ENCODE peak calls at places on chromosomes 4 and X, in nine cellular contexts. Q is adrenal gland; D is dorsolateral prefrontal cortex; M is body of pancreas; R is prostate gland; A is CD4-positive, CD25-positive, alpha-beta regulatory T cell; I is GM23248; U is A549; V is CD8-positive, alpha-beta memory T cell. P is an unnamed sample.

GRCh38 chr4:6463311-6464289 is 8.8 kb downstream of the PPP2R2C start:
- DNase-seq in Q (no peak), I (no peak), D (peak), R (no peak), M (no peak), V (no peak), A (no peak), U (no peak), P (no peak)

GRCh38 chrX:9134341-9134740 is 100.4 kb upstream of the FAM9B start:
- DNase-seq in R (no peak), V (no peak), U (no peak), Q (no peak), D (no peak), M (no peak), A (no peak), I (no peak), P (no peak)

GRCh38 chr4:189187531-189188052 is 753.1 kb upstream of the FRG1 start:
- DNase-seq in A (no peak), V (no peak), U (no peak), R (no peak), Q (no peak), D (no peak), I (no peak), M (no peak), P (no peak)

GRCh38 chr4:176274441-176274840 is 5.4 kb upstream of the ASB5 start:
- DNase-seq in D (no peak), V (no peak), A (no peak), U (no peak), M (no peak), R (peak), I (peak), Q (no peak), P (no peak)

GRCh38 chr4:24913099-24913445 is 230 bp upstream of the CCDC149 start:
- DNase-seq in I (no peak), U (no peak), D (no peak), V (no peak), Q (peak), M (no peak), A (no peak), R (no peak), P (no peak)

GRCh38 chr4:8581094-8581861 is 1.1 kb downstream of the GPR78 start:
- DNase-seq in M (no peak), V (no peak), R (no peak), I (no peak), U (no peak), D (no peak), A (no peak), Q (no peak), P (no peak)

GRCh38 chr4:24933684-24934275 is 20.9 kb upstream of the CCDC149 start:
- DNase-seq in Q (no peak), A (no peak), M (no peak), R (no peak), V (no peak), D (no peak), I (no peak), U (no peak), P (no peak)

GRCh38 chrX:150913511-150913910 is 15.0 kb upstream of the CD99L2 start:
- DNase-seq in A (no peak), Q (no peak), V (no peak), R (no peak), M (no peak), U (no peak), I (peak), D (no peak), P (no peak)

GRCh38 chr4:9904976-9905587 is 116.2 kb downstream of the SLC2A9 start:
- DNase-seq in I (peak), R (no peak), D (no peak), Q (peak), A (no peak), U (no peak), V (no peak), M (no peak), P (no peak)

GRCh38 chr4:60992037-60992436 is 208.1 kb upstream of the ADGRL3 start:
- DNase-seq in A (no peak), Q (no peak), U (no peak), M (no peak), D (peak), V (no peak), R (no peak), I (no peak), P (no peak)

GRCh38 chr4:26132858-26133257 is 188.0 kb upstream of the RBPJ start:
- DNase-seq in D (no peak), I (no peak), V (no peak), M (no peak), A (no peak), U (no peak), R (no peak), Q (no peak), P (no peak)

GRCh38 chr4:148926861-148927260 is 484.6 kb upstream of the NR3C2 start:
- DNase-seq in D (no peak), V (no peak), M (peak), U (no peak), I (peak), A (no peak), Q (peak), R (no peak), P (no peak)

GRCh38 chrX:31074522-31074921 is 2.7 kb upstream of the FTHL17 start:
- DNase-seq in V (no peak), A (no peak), R (no peak), M (no peak), I (no peak), Q (no peak), U (no peak), D (no peak), P (no peak)

GRCh38 chr4:41538017-41538733 is at the start of gene LIMCH1:
- DNase-seq in V (no peak), Q (peak), R (peak), M (peak), A (no peak), I (peak), D (no peak), U (no peak), P (peak)

GRCh38 chr4:6524436-6524835 is 50.6 kb upstream of the MAN2B2 start:
- DNase-seq in A (no peak), M (no peak), U (no peak), R (no peak), D (no peak), I (no peak), V (no peak), Q (no peak), P (no peak)

GRCh38 chr4:7872264-7872771 is 67.3 kb downstream of the AFAP1 start:
- DNase-seq in D (peak), M (peak), I (peak), A (no peak), U (no peak), R (peak), Q (no peak), V (no peak), P (no peak)

GRCh38 chrX:68914337-68914989 is 85.6 kb downstream of the EFNB1 start:
- DNase-seq in R (no peak), M (no peak), V (no peak), I (no peak), D (no peak), A (no peak), Q (no peak), U (no peak), P (no peak)

GRCh38 chrX:111861605-111862004 is 14.4 kb upstream of the TRPC5OS start:
- DNase-seq in A (no peak), V (no peak), I (no peak), U (no peak), R (no peak), D (no peak), Q (no peak), M (no peak), P (no peak)

GRCh38 chrX:38694394-38694793 is 106.9 kb upstream of the MID1IP1 start:
- DNase-seq in D (no peak), R (no peak), I (peak), M (no peak), A (no peak), U (no peak), Q (no peak), V (no peak), P (no peak)

GRCh38 chr4:6088950-6089349 is 70.7 kb upstream of the C4orf50 start:
- DNase-seq in D (no peak), R (no peak), I (no peak), Q (no peak), V (no peak), A (no peak), U (no peak), M (no peak), P (no peak)

DNA sequence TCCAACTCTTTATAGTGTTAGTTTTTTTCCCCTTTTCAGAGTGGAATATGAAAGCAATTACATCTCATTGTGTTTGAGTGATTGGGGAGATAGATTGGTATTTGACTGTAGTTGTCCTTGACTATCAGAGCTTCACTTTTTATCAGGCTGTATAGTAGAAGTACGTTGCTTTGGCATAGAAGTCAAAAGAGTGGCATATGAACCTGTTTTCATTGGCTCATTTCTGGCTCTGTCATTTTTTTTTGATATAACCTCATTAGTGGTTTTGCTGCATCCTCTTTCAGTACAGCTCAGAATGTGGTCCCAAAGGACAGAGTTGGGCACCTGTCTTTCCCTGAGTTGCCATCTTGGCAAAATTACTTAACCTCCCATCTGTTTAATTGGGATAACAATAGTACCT is 1.4 kb downstream of the TMA16 start:
- DNase-seq in V (peak), I (no peak), Q (no peak), M (no peak), A (no peak), R (no peak), U (no peak), D (no peak), P (no peak)
- H3K27ac ChIP-seq in V (no peak), I (peak), Q (no peak), M (peak), A (peak), R (no peak), U (peak), D (no peak), P (no peak)

DNA sequence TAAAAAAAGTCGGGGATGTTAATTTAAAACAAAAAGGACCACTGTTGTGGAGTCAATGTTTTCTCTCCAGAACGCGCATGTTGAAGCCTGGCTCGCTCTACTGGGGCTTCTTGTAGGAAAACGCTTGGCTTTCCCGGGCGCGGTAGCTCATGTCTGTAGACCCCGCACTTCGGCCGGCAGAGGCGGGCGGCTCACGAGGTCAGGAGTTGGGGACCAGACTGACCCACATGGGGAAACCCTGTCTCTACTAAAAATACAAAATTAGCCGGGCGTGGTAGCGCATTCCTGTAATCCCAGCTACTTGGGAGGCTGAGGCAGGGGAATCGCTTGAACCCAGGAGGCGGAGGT is 15.6 kb downstream of the NELFA start:
- DNase-seq in M (no peak), A (no peak), I (no peak), R (no peak), Q (no peak), U (no peak), D (no peak), V (no peak), P (no peak)
- H3K4me3 ChIP-seq in M (no peak), A (no peak), I (no peak), R (no peak), Q (no peak), U (no peak), D (no peak), V (no peak), P (no peak)

DNA sequence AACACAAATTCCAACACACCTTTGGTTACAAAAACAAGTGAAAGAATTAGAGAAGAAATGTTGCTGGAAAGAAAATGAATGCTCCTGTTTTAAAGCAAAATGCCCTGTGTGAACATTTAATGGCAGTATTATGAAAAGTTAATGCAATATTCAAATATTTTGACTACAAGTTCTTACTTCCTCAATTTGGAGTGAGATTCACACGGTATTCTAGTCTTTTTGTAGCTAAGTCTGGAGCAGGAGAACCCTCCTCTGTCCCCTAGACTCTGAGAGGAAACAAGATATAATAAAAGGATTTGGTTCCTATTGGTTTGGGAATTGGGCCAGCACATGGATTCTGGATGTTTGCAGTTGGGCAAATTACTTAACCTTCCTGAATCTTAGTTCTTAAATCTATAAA is 12.7 kb downstream of the MAD2L1 start:
- DNase-seq in R (no peak), V (no peak), A (no peak), Q (no peak), U (no peak), M (no peak), I (no peak), D (no peak), P (no peak)
- H3K27ac ChIP-seq in R (no peak), V (no peak), A (no peak), Q (no peak), U (no peak), M (no peak), I (no peak), D (no peak), P (peak)

GRCh38 chr4:146639414-146639814 is 721 bp downstream of the POU4F2 start:
- DNase-seq in V (no peak), R (no peak), U (no peak), I (no peak), M (no peak), Q (no peak), A (no peak), D (no peak), P (no peak)
- H3K4me3 ChIP-seq in V (no peak), R (no peak), U (no peak), I (peak), M (no peak), Q (no peak), A (peak), D (peak), P (peak)

DNA sequence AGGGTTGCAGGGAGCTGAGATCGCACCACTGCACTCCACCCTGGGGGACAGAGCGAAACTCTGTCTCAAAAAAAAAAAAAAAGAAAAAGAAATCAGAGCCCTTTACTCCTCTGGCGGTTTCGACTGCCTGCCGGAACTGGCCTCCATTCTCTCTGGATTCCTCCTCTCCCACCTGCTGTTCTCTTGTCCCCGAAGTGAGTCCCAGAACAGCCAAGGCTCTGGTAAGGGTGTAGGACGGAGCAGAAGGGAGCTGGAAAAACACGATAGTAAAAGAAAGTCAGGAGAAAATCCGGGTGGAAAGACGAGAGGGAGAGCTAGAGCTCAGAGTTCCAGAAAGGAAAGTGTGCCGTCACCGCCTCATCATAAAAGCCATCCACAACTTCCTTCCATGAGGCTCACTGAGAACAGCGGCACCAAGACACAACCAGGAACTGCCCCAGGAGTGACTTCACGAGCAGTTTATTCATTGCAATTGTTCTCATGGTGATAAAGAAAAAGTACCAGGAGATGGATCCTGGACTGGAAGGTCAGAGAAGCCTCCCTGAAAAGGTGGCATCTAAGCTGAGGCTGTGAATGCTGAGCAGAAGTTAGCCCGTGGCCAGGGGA is 12.3 kb downstream of the TLR3 start:
- DNase-seq in R (no peak), Q (no peak), U (no peak), I (no peak), A (no peak), V (no peak), D (no peak), M (no peak), P (no peak)
- H3K27ac ChIP-seq in R (no peak), Q (no peak), U (no peak), I (no peak), A (no peak), V (no peak), D (no peak), M (no peak), P (no peak)

GRCh38 chrX:84709987-84710386 is 207.7 kb upstream of the HDX start:
- DNase-seq in A (no peak), D (no peak), R (no peak), M (no peak), Q (no peak), I (no peak), V (no peak), U (no peak), P (no peak)
- H3K4me3 ChIP-seq in A (no peak), D (no peak), R (no peak), M (no peak), Q (no peak), I (no peak), V (no peak), U (no peak), P (no peak)

GRCh38 chr4:145451895-145452294 is 29.8 kb upstream of the SMAD1 start:
- DNase-seq in R (no peak), M (no peak), I (no peak), A (no peak), Q (no peak), D (no peak), U (no peak), V (no peak), P (no peak)
- H3K27ac ChIP-seq in R (no peak), M (no peak), I (no peak), A (no peak), Q (no peak), D (no peak), U (no peak), V (no peak), P (no peak)

DNA sequence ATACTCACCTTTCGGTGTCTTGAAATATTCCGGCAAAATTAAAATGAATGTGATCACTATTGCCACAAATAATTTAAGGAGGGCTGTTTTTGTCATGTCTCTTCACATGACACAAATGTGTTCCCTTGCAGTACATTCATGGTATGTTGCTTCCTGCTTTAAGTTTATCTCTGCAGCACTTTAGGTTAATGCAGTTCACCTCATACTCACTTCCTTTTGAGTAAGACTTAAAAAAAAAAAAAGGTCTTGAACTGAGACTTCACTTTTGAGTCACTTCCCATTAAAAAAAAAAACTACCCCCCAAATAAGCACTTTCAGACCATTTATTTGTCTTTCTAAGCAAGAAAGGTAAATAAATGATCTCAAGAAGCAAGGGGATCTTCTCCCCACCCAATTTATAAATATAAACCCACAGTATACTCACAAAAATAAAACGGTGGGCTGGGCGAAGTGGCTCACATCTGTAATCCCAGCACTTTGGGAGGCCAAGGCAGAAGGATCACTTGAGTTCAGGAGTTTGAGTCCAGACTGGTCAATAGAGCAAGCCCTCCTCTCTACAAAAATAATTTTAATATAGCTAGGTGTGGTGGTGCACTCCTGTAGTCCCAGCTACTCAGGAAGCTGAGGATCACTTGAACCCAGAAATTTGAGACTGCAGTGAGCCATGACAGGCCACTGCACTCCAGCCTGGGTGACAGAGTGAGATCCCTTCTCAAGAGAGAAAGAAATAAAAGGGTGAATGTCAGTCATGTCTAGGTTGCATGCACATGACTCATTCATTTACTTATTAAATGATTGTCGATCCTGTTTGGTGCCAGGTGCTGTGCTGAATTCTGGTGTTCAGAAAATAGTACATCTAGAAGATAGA is at the start of gene TMEM156:
- DNase-seq in V (peak), Q (no peak), M (no peak), D (no peak), I (peak), R (no peak), A (no peak), U (no peak), P (no peak)
- H3K4me3 ChIP-seq in V (peak), Q (no peak), M (no peak), D (no peak), I (no peak), R (no peak), A (peak), U (peak), P (no peak)

GRCh38 chr4:168812806-168813205 is 197.2 kb downstream of the CBR4 start:
- DNase-seq in D (no peak), M (no peak), U (no peak), V (no peak), Q (no peak), I (no peak), R (no peak), A (no peak), P (no peak)

GRCh38 chr4:168811793-168812651 is 198.0 kb downstream of the CBR4 start:
- DNase-seq in Q (no peak), I (peak), V (no peak), U (no peak), A (no peak), D (no peak), R (no peak), M (no peak), P (no peak)

GRCh38 chr4:168805341-168805740 is 204.7 kb downstream of the CBR4 start:
- DNase-seq in R (no peak), U (no peak), Q (no peak), D (no peak), A (no peak), M (no peak), V (no peak), I (no peak), P (no peak)

GRCh38 chr4:168815373-168816345 is 194.4 kb downstream of the CBR4 start:
- DNase-seq in I (no peak), U (no peak), D (no peak), A (no peak), M (no peak), V (no peak), R (peak), Q (no peak), P (no peak)

DNA sequence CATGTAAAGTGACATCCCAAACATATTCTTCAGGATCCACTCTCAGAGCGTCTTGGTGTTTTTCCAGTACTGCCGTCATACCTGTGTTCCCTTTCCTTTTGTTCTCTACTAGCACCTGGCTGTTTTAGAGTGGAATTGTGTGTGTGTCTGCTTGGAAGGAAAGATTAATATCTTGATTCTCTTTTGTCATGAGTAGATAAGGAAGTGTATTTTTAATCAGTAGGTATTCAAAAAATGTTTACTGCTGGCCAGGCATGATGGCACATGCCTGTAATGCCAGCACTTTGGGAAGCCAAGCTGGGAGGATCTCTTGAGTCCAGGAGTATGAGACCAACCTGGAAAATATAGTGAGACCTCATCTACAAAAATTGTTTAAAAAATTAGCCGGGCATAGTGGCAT is 198.8 kb downstream of the CBR4 start:
- DNase-seq in I (no peak), U (no peak), R (peak), D (no peak), V (no peak), M (no peak), Q (no peak), A (no peak), P (no peak)
- H3K27ac ChIP-seq in I (no peak), U (peak), R (peak), D (no peak), V (no peak), M (peak), Q (no peak), A (no peak), P (peak)

GRCh38 chr4:115113382-115114106 is at the start of gene NDST4:
- DNase-seq in M (peak), I (peak), U (no peak), R (peak), A (no peak), Q (no peak), V (no peak), D (no peak), P (no peak)
- H3K4me3 ChIP-seq in M (no peak), I (peak), U (no peak), R (no peak), A (no peak), Q (no peak), V (no peak), D (peak), P (no peak)

P was measured in thoracic aorta.